ENCODE peak calls at places on chromosome 15, in ten cellular contexts. One of them, this sample, is unnamed.
A peak's percentile ranks its signal among the peaks of the same experiment; 100 is the strongest.

GRCh38 chr15:88603885-88604284 is 17.3 kb upstream of the AEN start:
- DNase-seq in midbrain: no peak
- DNase-seq in cardiac fibroblast: no peak
- DNase-seq in ovary: no peak
- DNase-seq in 8988T: no peak
- DNase-seq in dorsolateral prefrontal cortex: no peak
- DNase-seq in effector memory CD8-positive, alpha-beta T cell: no peak
- DNase-seq in GM23248: no peak
- DNase-seq in colonic mucosa: no peak
- DNase-seq in kidney glomerular epithelial cell: no peak
- DNase-seq in this sample: peak; percentile 37

GRCh38 chr15:39171944-39172368 is 408.9 kb upstream of the THBS1 start:
- DNase-seq in 8988T: peak; percentile 17
- DNase-seq in effector memory CD8-positive, alpha-beta T cell: no peak
- DNase-seq in midbrain: peak; percentile 37
- DNase-seq in colonic mucosa: peak; percentile 54
- DNase-seq in ovary: peak; percentile 78
- DNase-seq in cardiac fibroblast: peak; percentile 98
- DNase-seq in kidney glomerular epithelial cell: peak; percentile 97
- DNase-seq in dorsolateral prefrontal cortex: peak; percentile 36
- DNase-seq in GM23248: peak; percentile 96
- DNase-seq in this sample: peak; percentile 86

GRCh38 chr15:69794643-69795461 is 302.9 kb downstream of the TLE3 start:
- DNase-seq in dorsolateral prefrontal cortex: no peak
- DNase-seq in GM23248: peak; percentile 78
- DNase-seq in kidney glomerular epithelial cell: peak; percentile 41
- DNase-seq in ovary: peak; percentile 70
- DNase-seq in cardiac fibroblast: peak; percentile 53
- DNase-seq in 8988T: no peak
- DNase-seq in colonic mucosa: no peak
- DNase-seq in effector memory CD8-positive, alpha-beta T cell: no peak
- DNase-seq in midbrain: no peak
- DNase-seq in this sample: no peak

GRCh38 chr15:33654859-33655258 is 313.4 kb upstream of the CHRM5 start:
- DNase-seq in midbrain: no peak
- DNase-seq in kidney glomerular epithelial cell: no peak
- DNase-seq in ovary: no peak
- DNase-seq in dorsolateral prefrontal cortex: no peak
- DNase-seq in effector memory CD8-positive, alpha-beta T cell: no peak
- DNase-seq in 8988T: no peak
- DNase-seq in cardiac fibroblast: no peak
- DNase-seq in GM23248: peak; percentile 38
- DNase-seq in colonic mucosa: no peak
- DNase-seq in this sample: no peak

GRCh38 chr15:72420580-72420979 is 22.5 kb downstream of the TMEM202 start:
- DNase-seq in dorsolateral prefrontal cortex: no peak
- DNase-seq in ovary: no peak
- DNase-seq in colonic mucosa: no peak
- DNase-seq in GM23248: no peak
- DNase-seq in midbrain: no peak
- DNase-seq in cardiac fibroblast: no peak
- DNase-seq in effector memory CD8-positive, alpha-beta T cell: no peak
- DNase-seq in 8988T: no peak
- DNase-seq in kidney glomerular epithelial cell: no peak
- DNase-seq in this sample: no peak

GRCh38 chr15:79769081-79769481 is 127.7 kb downstream of the MTHFS start:
- DNase-seq in kidney glomerular epithelial cell: no peak
- DNase-seq in effector memory CD8-positive, alpha-beta T cell: no peak
- DNase-seq in dorsolateral prefrontal cortex: no peak
- DNase-seq in cardiac fibroblast: peak; percentile 8
- DNase-seq in GM23248: peak; percentile 77
- DNase-seq in midbrain: no peak
- DNase-seq in colonic mucosa: no peak
- DNase-seq in ovary: no peak
- DNase-seq in 8988T: no peak
- DNase-seq in this sample: no peak

GRCh38 chr15:25342629-25343028 is 96.2 kb downstream of the UBE3A start:
- DNase-seq in GM23248: no peak
- DNase-seq in effector memory CD8-positive, alpha-beta T cell: no peak
- DNase-seq in dorsolateral prefrontal cortex: no peak
- DNase-seq in midbrain: no peak
- DNase-seq in 8988T: no peak
- DNase-seq in ovary: no peak
- DNase-seq in cardiac fibroblast: no peak
- DNase-seq in colonic mucosa: no peak
- DNase-seq in kidney glomerular epithelial cell: no peak
- DNase-seq in this sample: no peak

GRCh38 chr15:44034933-44035624 is 160.0 kb downstream of the FRMD5 start:
- DNase-seq in 8988T: no peak
- DNase-seq in ovary: no peak
- DNase-seq in dorsolateral prefrontal cortex: no peak
- DNase-seq in effector memory CD8-positive, alpha-beta T cell: no peak
- DNase-seq in cardiac fibroblast: peak; percentile 87
- DNase-seq in kidney glomerular epithelial cell: peak; percentile 53
- DNase-seq in colonic mucosa: no peak
- DNase-seq in midbrain: no peak
- DNase-seq in GM23248: peak; percentile 92
- DNase-seq in this sample: no peak

GRCh38 chr15:41894791-41895463 is 1.1 kb upstream of the SPTBN5 start:
- DNase-seq in midbrain: no peak
- DNase-seq in kidney glomerular epithelial cell: peak; percentile 45
- DNase-seq in 8988T: no peak
- DNase-seq in cardiac fibroblast: peak; percentile 76
- DNase-seq in colonic mucosa: peak; percentile 43
- DNase-seq in effector memory CD8-positive, alpha-beta T cell: peak; percentile 88
- DNase-seq in ovary: peak; percentile 79
- DNase-seq in GM23248: peak; percentile 94
- DNase-seq in dorsolateral prefrontal cortex: no peak
- DNase-seq in this sample: peak; percentile 80

GRCh38 chr15:57339321-57339720 is 37.0 kb upstream of the CGNL1 start:
- DNase-seq in GM23248: no peak
- DNase-seq in effector memory CD8-positive, alpha-beta T cell: no peak
- DNase-seq in midbrain: no peak
- DNase-seq in kidney glomerular epithelial cell: no peak
- DNase-seq in ovary: no peak
- DNase-seq in colonic mucosa: no peak
- DNase-seq in 8988T: no peak
- DNase-seq in cardiac fibroblast: no peak
- DNase-seq in dorsolateral prefrontal cortex: no peak
- DNase-seq in this sample: no peak

GRCh38 chr15:93110502-93111040 is 21.6 kb upstream of the RGMA start:
- DNase-seq in kidney glomerular epithelial cell: no peak
- DNase-seq in colonic mucosa: no peak
- DNase-seq in 8988T: no peak
- DNase-seq in GM23248: peak; percentile 18
- DNase-seq in dorsolateral prefrontal cortex: no peak
- DNase-seq in effector memory CD8-positive, alpha-beta T cell: no peak
- DNase-seq in midbrain: no peak
- DNase-seq in cardiac fibroblast: no peak
- DNase-seq in ovary: no peak
- DNase-seq in this sample: no peak

GRCh38 chr15:78763111-78763795 is 48.0 kb downstream of the ADAMTS7 start:
- DNase-seq in ovary: no peak
- DNase-seq in GM23248: no peak
- DNase-seq in kidney glomerular epithelial cell: no peak
- DNase-seq in cardiac fibroblast: no peak
- DNase-seq in midbrain: no peak
- DNase-seq in 8988T: no peak
- DNase-seq in dorsolateral prefrontal cortex: no peak
- DNase-seq in effector memory CD8-positive, alpha-beta T cell: no peak
- DNase-seq in colonic mucosa: no peak
- DNase-seq in this sample: no peak

GRCh38 chr15:73322665-73323373 is 45.9 kb downstream of the HCN4 start:
- DNase-seq in kidney glomerular epithelial cell: no peak
- DNase-seq in effector memory CD8-positive, alpha-beta T cell: no peak
- DNase-seq in colonic mucosa: no peak
- DNase-seq in GM23248: no peak
- DNase-seq in cardiac fibroblast: no peak
- DNase-seq in 8988T: no peak
- DNase-seq in midbrain: no peak
- DNase-seq in ovary: no peak
- DNase-seq in dorsolateral prefrontal cortex: no peak
- DNase-seq in this sample: no peak

GRCh38 chr15:101100118-101100517 is 151.7 kb downstream of the CHSY1 start:
- DNase-seq in 8988T: no peak
- DNase-seq in effector memory CD8-positive, alpha-beta T cell: no peak
- DNase-seq in colonic mucosa: no peak
- DNase-seq in dorsolateral prefrontal cortex: no peak
- DNase-seq in GM23248: no peak
- DNase-seq in kidney glomerular epithelial cell: no peak
- DNase-seq in midbrain: no peak
- DNase-seq in cardiac fibroblast: no peak
- DNase-seq in ovary: no peak
- DNase-seq in this sample: no peak

GRCh38 chr15:91100561-91101355 is 701 bp downstream of the SV2B start:
- DNase-seq in 8988T: no peak
- DNase-seq in kidney glomerular epithelial cell: peak; percentile 6
- DNase-seq in dorsolateral prefrontal cortex: no peak
- DNase-seq in GM23248: peak; percentile 41
- DNase-seq in colonic mucosa: no peak
- DNase-seq in cardiac fibroblast: peak; percentile 25
- DNase-seq in effector memory CD8-positive, alpha-beta T cell: no peak
- DNase-seq in ovary: no peak
- DNase-seq in midbrain: no peak
- DNase-seq in this sample: peak; percentile 25

GRCh38 chr15:76057332-76058000 is 2.3 kb upstream of the TMEM266 start:
- DNase-seq in ovary: no peak
- DNase-seq in dorsolateral prefrontal cortex: no peak
- DNase-seq in kidney glomerular epithelial cell: peak; percentile 26
- DNase-seq in 8988T: no peak
- DNase-seq in GM23248: peak; percentile 58
- DNase-seq in colonic mucosa: peak; percentile 33
- DNase-seq in effector memory CD8-positive, alpha-beta T cell: peak; percentile 34
- DNase-seq in cardiac fibroblast: peak; percentile 59
- DNase-seq in midbrain: peak; percentile 55
- DNase-seq in this sample: peak; percentile 3

GRCh38 chr15:84590406-84590805 is 10.4 kb upstream of the ZSCAN2 start:
- DNase-seq in effector memory CD8-positive, alpha-beta T cell: no peak
- DNase-seq in ovary: no peak
- DNase-seq in GM23248: no peak
- DNase-seq in colonic mucosa: no peak
- DNase-seq in cardiac fibroblast: no peak
- DNase-seq in dorsolateral prefrontal cortex: no peak
- DNase-seq in midbrain: no peak
- DNase-seq in 8988T: no peak
- DNase-seq in kidney glomerular epithelial cell: no peak
- DNase-seq in this sample: no peak

GRCh38 chr15:26866298-26867198 is at the start of gene GABRA5:
- DNase-seq in effector memory CD8-positive, alpha-beta T cell: no peak
- DNase-seq in 8988T: no peak
- DNase-seq in colonic mucosa: no peak
- DNase-seq in kidney glomerular epithelial cell: no peak
- DNase-seq in midbrain: peak; percentile 19
- DNase-seq in ovary: no peak
- DNase-seq in GM23248: peak; percentile 49
- DNase-seq in dorsolateral prefrontal cortex: no peak
- DNase-seq in cardiac fibroblast: no peak
- DNase-seq in this sample: peak; percentile 26

GRCh38 chr15:98599911-98600685 is 48.2 kb upstream of the IGF1R start:
- DNase-seq in ovary: peak; percentile 63
- DNase-seq in 8988T: no peak
- DNase-seq in colonic mucosa: peak; percentile 59
- DNase-seq in kidney glomerular epithelial cell: peak; percentile 76
- DNase-seq in cardiac fibroblast: peak; percentile 84
- DNase-seq in effector memory CD8-positive, alpha-beta T cell: no peak
- DNase-seq in dorsolateral prefrontal cortex: no peak
- DNase-seq in GM23248: no peak
- DNase-seq in midbrain: no peak
- DNase-seq in this sample: no peak

GRCh38 chr15:40104865-40105516 is 3.7 kb downstream of the BMF start:
- DNase-seq in midbrain: peak; percentile 89
- DNase-seq in effector memory CD8-positive, alpha-beta T cell: peak; percentile 68
- DNase-seq in 8988T: peak; percentile 96
- DNase-seq in cardiac fibroblast: peak; percentile 94
- DNase-seq in GM23248: peak; percentile 88
- DNase-seq in colonic mucosa: peak; percentile 94
- DNase-seq in dorsolateral prefrontal cortex: peak; percentile 83
- DNase-seq in ovary: peak; percentile 94
- DNase-seq in kidney glomerular epithelial cell: peak; percentile 82
- DNase-seq in this sample: peak; percentile 84